ENCODE peak calls at places on chromosome 3, in seven cellular contexts. One of them, this sample, is unnamed.

GRCh38 chr3:120791958-120792357 is 49.4 kb downstream of the GTF2E1 start:
- DNase-seq in GM12878: no peak
- DNase-seq in HepG2: no peak
- DNase-seq in sigmoid colon: no peak
- DNase-seq in breast epithelium: no peak
- DNase-seq in GM12892: no peak
- DNase-seq in GM23338: no peak
- DNase-seq in this sample: no peak

GRCh38 chr3:143653493-143653892 is 194.8 kb downstream of the SLC9A9 start:
- DNase-seq in GM12878: no peak
- DNase-seq in sigmoid colon: no peak
- DNase-seq in breast epithelium: no peak
- DNase-seq in HepG2: no peak
- DNase-seq in GM12892: no peak
- DNase-seq in GM23338: no peak
- DNase-seq in this sample: no peak

GRCh38 chr3:30007668-30008067 is 598.7 kb upstream of the TGFBR2 start:
- DNase-seq in breast epithelium: no peak
- DNase-seq in GM12892: no peak
- DNase-seq in GM23338: no peak
- DNase-seq in sigmoid colon: no peak
- DNase-seq in GM12878: no peak
- DNase-seq in HepG2: no peak
- DNase-seq in this sample: no peak

GRCh38 chr3:70990190-70990589 is 593.3 kb downstream of the FOXP1 start:
- DNase-seq in GM12878: no peak
- DNase-seq in HepG2: no peak
- DNase-seq in breast epithelium: no peak
- DNase-seq in GM12892: no peak
- DNase-seq in sigmoid colon: no peak
- DNase-seq in GM23338: no peak
- DNase-seq in this sample: no peak

GRCh38 chr3:158532099-158532734 is 38.8 kb upstream of the MLF1 start:
- DNase-seq in GM23338: peak
- DNase-seq in GM12878: no peak
- DNase-seq in breast epithelium: no peak
- DNase-seq in sigmoid colon: no peak
- DNase-seq in HepG2: peak
- DNase-seq in GM12892: no peak
- DNase-seq in this sample: no peak

GRCh38 chr3:126541628-126542339 is 16.9 kb downstream of the C3orf22 start:
- DNase-seq in GM12878: no peak
- DNase-seq in sigmoid colon: peak
- DNase-seq in breast epithelium: no peak
- DNase-seq in GM23338: peak
- DNase-seq in GM12892: no peak
- DNase-seq in HepG2: no peak
- DNase-seq in this sample: peak

GRCh38 chr3:183013074-183013473 is 32.7 kb upstream of the DCUN1D1 start:
- DNase-seq in GM23338: peak
- DNase-seq in GM12892: no peak
- DNase-seq in HepG2: no peak
- DNase-seq in sigmoid colon: no peak
- DNase-seq in breast epithelium: no peak
- DNase-seq in GM12878: no peak
- DNase-seq in this sample: no peak

GRCh38 chr3:185409957-185410356 is 47.0 kb downstream of the MAP3K13 start:
- DNase-seq in sigmoid colon: no peak
- DNase-seq in GM12878: no peak
- DNase-seq in GM12892: no peak
- DNase-seq in GM23338: peak
- DNase-seq in HepG2: no peak
- DNase-seq in breast epithelium: no peak
- DNase-seq in this sample: no peak

GRCh38 chr3:30455840-30456239 is 150.6 kb upstream of the TGFBR2 start:
- DNase-seq in sigmoid colon: peak
- DNase-seq in GM12892: no peak
- DNase-seq in breast epithelium: peak
- DNase-seq in HepG2: no peak
- DNase-seq in GM12878: no peak
- DNase-seq in GM23338: no peak
- DNase-seq in this sample: no peak

GRCh38 chr3:69499899-69500316 is 114.0 kb upstream of the FRMD4B start:
- DNase-seq in HepG2: no peak
- DNase-seq in GM12878: no peak
- DNase-seq in GM12892: no peak
- DNase-seq in sigmoid colon: peak
- DNase-seq in GM23338: no peak
- DNase-seq in breast epithelium: peak
- DNase-seq in this sample: no peak

GRCh38 chr3:138694287-138695007 is 85.9 kb downstream of the FAIM start:
- DNase-seq in GM23338: no peak
- DNase-seq in HepG2: no peak
- DNase-seq in sigmoid colon: no peak
- DNase-seq in GM12892: no peak
- DNase-seq in breast epithelium: no peak
- DNase-seq in GM12878: no peak
- DNase-seq in this sample: no peak

GRCh38 chr3:128879125-128879969 is at the start of gene ACAD9:
- DNase-seq in HepG2: peak
- DNase-seq in breast epithelium: peak
- DNase-seq in sigmoid colon: peak
- DNase-seq in GM12878: peak
- DNase-seq in GM12892: peak
- DNase-seq in GM23338: peak
- DNase-seq in this sample: peak

GRCh38 chr3:128879991-128880390 is 571 bp downstream of the ACAD9 start:
- DNase-seq in HepG2: no peak
- DNase-seq in GM12892: no peak
- DNase-seq in sigmoid colon: no peak
- DNase-seq in GM12878: no peak
- DNase-seq in breast epithelium: no peak
- DNase-seq in GM23338: no peak
- DNase-seq in this sample: no peak

GRCh38 chr3:128881576-128881975 is 2.2 kb downstream of the ACAD9 start:
- DNase-seq in sigmoid colon: no peak
- DNase-seq in GM12892: no peak
- DNase-seq in GM12878: no peak
- DNase-seq in HepG2: no peak
- DNase-seq in breast epithelium: no peak
- DNase-seq in GM23338: no peak
- DNase-seq in this sample: no peak

GRCh38 chr3:128878011-128878457 is 1.4 kb upstream of the ACAD9 start:
- DNase-seq in GM12892: no peak
- DNase-seq in breast epithelium: no peak
- DNase-seq in GM23338: no peak
- DNase-seq in GM12878: no peak
- DNase-seq in sigmoid colon: peak
- DNase-seq in HepG2: no peak
- DNase-seq in this sample: no peak

GRCh38 chr3:128878556-128879124 is 780 bp upstream of the ACAD9 start:
- DNase-seq in GM12892: no peak
- DNase-seq in sigmoid colon: peak
- DNase-seq in GM23338: peak
- DNase-seq in HepG2: peak
- DNase-seq in GM12878: peak
- DNase-seq in breast epithelium: no peak
- DNase-seq in this sample: no peak
- TF ChIP-seq POLR2AphosphoS5 in GM12892: no peak
- TF ChIP-seq POLR2AphosphoS5 in sigmoid colon: no peak
- TF ChIP-seq POLR2AphosphoS5 in GM23338: no peak
- TF ChIP-seq POLR2AphosphoS5 in HepG2: no peak
- TF ChIP-seq POLR2AphosphoS5 in GM12878: no peak
- TF ChIP-seq POLR2AphosphoS5 in breast epithelium: no peak
- TF ChIP-seq POLR2AphosphoS5 in this sample: no peak

GRCh38 chr3:11603628-11604027 is 40.1 kb downstream of the VGLL4 start:
- DNase-seq in breast epithelium: no peak
- DNase-seq in GM23338: no peak
- DNase-seq in GM12878: no peak
- DNase-seq in HepG2: no peak
- DNase-seq in GM12892: no peak
- DNase-seq in sigmoid colon: peak
- DNase-seq in this sample: no peak
- TF ChIP-seq POLR2AphosphoS5 in breast epithelium: peak
- TF ChIP-seq POLR2AphosphoS5 in GM23338: no peak
- TF ChIP-seq POLR2AphosphoS5 in GM12878: no peak
- TF ChIP-seq POLR2AphosphoS5 in HepG2: no peak
- TF ChIP-seq POLR2AphosphoS5 in GM12892: no peak
- TF ChIP-seq POLR2AphosphoS5 in sigmoid colon: no peak
- TF ChIP-seq POLR2AphosphoS5 in this sample: no peak

GRCh38 chr3:196531418-196531817 is 16.3 kb upstream of the SMCO1 start:
- DNase-seq in GM12892: no peak
- DNase-seq in sigmoid colon: no peak
- DNase-seq in breast epithelium: no peak
- DNase-seq in HepG2: no peak
- DNase-seq in GM12878: no peak
- DNase-seq in GM23338: no peak
- DNase-seq in this sample: no peak

GRCh38 chr3:196524527-196524926 is 9.4 kb upstream of the SMCO1 start:
- DNase-seq in GM12878: no peak
- DNase-seq in GM23338: peak
- DNase-seq in GM12892: no peak
- DNase-seq in breast epithelium: no peak
- DNase-seq in HepG2: no peak
- DNase-seq in sigmoid colon: no peak
- DNase-seq in this sample: no peak

GRCh38 chr3:196525141-196525540 is 10.0 kb upstream of the SMCO1 start:
- DNase-seq in GM12878: no peak
- DNase-seq in breast epithelium: no peak
- DNase-seq in GM12892: no peak
- DNase-seq in sigmoid colon: no peak
- DNase-seq in HepG2: no peak
- DNase-seq in GM23338: no peak
- DNase-seq in this sample: no peak

GRCh38 chr3:196533260-196533681 is 18.1 kb upstream of the SMCO1 start:
- DNase-seq in sigmoid colon: no peak
- DNase-seq in GM12878: no peak
- DNase-seq in GM23338: peak
- DNase-seq in GM12892: no peak
- DNase-seq in HepG2: no peak
- DNase-seq in breast epithelium: no peak
- DNase-seq in this sample: no peak

GRCh38 chr3:196528639-196529233 is 13.6 kb upstream of the SMCO1 start:
- DNase-seq in GM23338: peak
- DNase-seq in GM12892: peak
- DNase-seq in sigmoid colon: peak
- DNase-seq in GM12878: no peak
- DNase-seq in breast epithelium: peak
- DNase-seq in HepG2: no peak
- DNase-seq in this sample: no peak
- TF ChIP-seq POLR2AphosphoS5 in GM23338: peak
- TF ChIP-seq POLR2AphosphoS5 in GM12892: peak
- TF ChIP-seq POLR2AphosphoS5 in sigmoid colon: no peak
- TF ChIP-seq POLR2AphosphoS5 in GM12878: peak
- TF ChIP-seq POLR2AphosphoS5 in breast epithelium: no peak
- TF ChIP-seq POLR2AphosphoS5 in HepG2: no peak
- TF ChIP-seq POLR2AphosphoS5 in this sample: no peak

GRCh38 chr3:151169700-151170224 is 33.3 kb downstream of the GPR171 start:
- DNase-seq in GM12892: no peak
- DNase-seq in sigmoid colon: peak
- DNase-seq in GM23338: no peak
- DNase-seq in GM12878: no peak
- DNase-seq in HepG2: no peak
- DNase-seq in breast epithelium: no peak
- DNase-seq in this sample: no peak
- TF ChIP-seq POLR2AphosphoS5 in GM12892: no peak
- TF ChIP-seq POLR2AphosphoS5 in sigmoid colon: no peak
- TF ChIP-seq POLR2AphosphoS5 in GM23338: no peak
- TF ChIP-seq POLR2AphosphoS5 in GM12878: no peak
- TF ChIP-seq POLR2AphosphoS5 in HepG2: no peak
- TF ChIP-seq POLR2AphosphoS5 in breast epithelium: no peak
- TF ChIP-seq POLR2AphosphoS5 in this sample: no peak

DNA sequence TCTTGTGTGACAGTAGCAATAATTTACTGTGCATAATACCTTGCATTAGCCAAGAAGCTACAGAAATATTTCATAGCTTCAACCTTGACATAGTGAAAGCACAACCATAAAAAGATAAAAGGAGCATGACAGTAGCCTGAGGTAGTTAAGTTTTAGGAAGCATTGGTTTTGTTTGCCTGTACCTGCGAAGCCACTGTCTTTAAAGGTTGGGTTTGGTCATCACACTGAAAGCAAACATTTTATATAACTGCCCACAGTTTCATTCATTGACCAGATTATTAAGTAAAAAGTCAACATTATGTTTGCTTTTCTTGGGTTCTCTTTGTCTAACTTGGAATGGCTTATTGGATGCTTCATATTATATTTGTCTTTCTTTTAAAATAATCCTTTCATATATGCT is 450.1 kb upstream of the IL12A start:
- DNase-seq in breast epithelium: no peak
- DNase-seq in HepG2: no peak
- DNase-seq in sigmoid colon: no peak
- DNase-seq in GM23338: no peak
- DNase-seq in GM12878: no peak
- DNase-seq in GM12892: no peak
- DNase-seq in this sample: no peak
- TF ChIP-seq POLR2AphosphoS5 in breast epithelium: no peak
- TF ChIP-seq POLR2AphosphoS5 in HepG2: no peak
- TF ChIP-seq POLR2AphosphoS5 in sigmoid colon: no peak
- TF ChIP-seq POLR2AphosphoS5 in GM23338: no peak
- TF ChIP-seq POLR2AphosphoS5 in GM12878: no peak
- TF ChIP-seq POLR2AphosphoS5 in GM12892: no peak
- TF ChIP-seq POLR2AphosphoS5 in this sample: no peak